ENCODE peak calls at places on chromosome 5, in ten cellular contexts. Y is A549, L is IMR-90, J is sigmoid colon, F is HCT116, W is body of pancreas, U is stomach, G is erythroblast, E is H54, P is prostate gland. Z is an unnamed sample.
A peak's percentile ranks its signal among the peaks of the same experiment; 100 is the strongest.

GRCh38 chr5:69512740-69513260 is 20.2 kb downstream of the OCLN start:
- DNase-seq in L (peak; percentile 93), E (no peak), F (no peak), G (no peak), U (no peak), J (no peak), Y (no peak), P (no peak), W (no peak), Z (no peak)

GRCh38 chr5:4614088-4614487 is 526.0 kb upstream of the ADAMTS16 start:
- DNase-seq in W (no peak), E (no peak), F (no peak), Y (no peak), J (no peak), U (no peak), L (no peak), G (no peak), P (no peak), Z (no peak)

GRCh38 chr5:114419941-114420340 is 58.1 kb downstream of the KCNN2 start:
- DNase-seq in G (no peak), Y (no peak), W (no peak), U (no peak), J (no peak), P (no peak), E (no peak), L (peak; percentile 93), F (no peak), Z (no peak)

GRCh38 chr5:135877570-135878155 is 18.0 kb downstream of the IL9 start:
- DNase-seq in Y (no peak), U (no peak), L (no peak), F (no peak), J (no peak), G (no peak), P (no peak), W (no peak), E (no peak), Z (no peak)

GRCh38 chr5:89372176-89372575 is 489.2 kb upstream of the MEF2C start:
- DNase-seq in U (no peak), G (no peak), F (no peak), E (no peak), Y (no peak), J (no peak), W (no peak), P (no peak), L (no peak), Z (no peak)

GRCh38 chr5:7811715-7812114 is 39.2 kb downstream of the CFAP90 start:
- DNase-seq in E (no peak), W (no peak), F (no peak), J (no peak), Y (no peak), P (peak; percentile 16), L (no peak), U (no peak), G (no peak), Z (no peak)

GRCh38 chr5:132298813-132299212 is 4.6 kb downstream of the SLC22A4 start:
- DNase-seq in F (no peak), J (no peak), E (no peak), L (no peak), U (no peak), Y (no peak), G (no peak), W (no peak), P (no peak), Z (no peak)

GRCh38 chr5:124519396-124519795 is 227.0 kb downstream of the ZNF608 start:
- DNase-seq in Y (no peak), L (peak; percentile 86), E (no peak), G (no peak), F (no peak), P (no peak), W (no peak), J (no peak), U (no peak), Z (no peak)

GRCh38 chr5:23139338-23140171 is 286.4 kb upstream of the CDH12 start:
- DNase-seq in U (no peak), P (no peak), J (no peak), W (no peak), G (peak; percentile 24), E (no peak), L (peak; percentile 0), F (no peak), Y (peak; percentile 14), Z (peak; percentile 3)

GRCh38 chr5:149588947-149589346 is 7.6 kb downstream of the ARHGEF37 start:
- DNase-seq in G (no peak), F (no peak), U (no peak), L (no peak), Y (no peak), J (no peak), W (no peak), E (no peak), P (no peak), Z (no peak)

GRCh38 chr5:174533127-174533453 is 191.3 kb upstream of the MSX2 start:
- DNase-seq in F (no peak), W (no peak), G (no peak), U (no peak), E (peak; percentile 21), L (peak; percentile 30), J (no peak), Y (peak; percentile 7), P (no peak), Z (no peak)

GRCh38 chr5:116440329-116440895 is 134.2 kb downstream of the SEMA6A start:
- DNase-seq in L (no peak), G (no peak), J (no peak), U (no peak), P (no peak), F (no peak), E (no peak), W (no peak), Y (no peak), Z (no peak)

GRCh38 chr5:15571618-15572017 is 71.6 kb downstream of the FBXL7 start:
- DNase-seq in J (no peak), Y (no peak), P (no peak), G (no peak), U (no peak), F (no peak), W (no peak), E (no peak), L (no peak), Z (no peak)

GRCh38 chr5:153569036-153569435 is 78.6 kb downstream of the GRIA1 start:
- DNase-seq in Y (no peak), W (no peak), E (no peak), F (no peak), U (no peak), P (no peak), J (no peak), L (peak; percentile 46), G (no peak), Z (no peak)

GRCh38 chr5:57650360-57651069 is 167.9 kb upstream of the ACTBL2 start:
- DNase-seq in W (peak; percentile 43), P (peak; percentile 8), G (peak; percentile 30), L (peak; percentile 53), Y (peak; percentile 61), J (no peak), E (peak; percentile 3), U (peak; percentile 33), F (peak; percentile 57), Z (peak; percentile 93)

GRCh38 chr5:134125195-134126015 is 10.9 kb downstream of the TCF7 start:
- DNase-seq in Y (no peak), L (peak; percentile 96), F (peak; percentile 60), E (peak; percentile 94), W (peak; percentile 44), U (peak; percentile 76), P (no peak), J (no peak), G (no peak), Z (no peak)
- TF ChIP-seq POLR2A in Y (no peak), L (peak; percentile 24), F (no peak), E (no peak), W (no peak), U (no peak), P (no peak), J (no peak), G (no peak), Z (no peak)

GRCh38 chr5:177447611-177448243 is 1.1 kb downstream of the PRR7 start:
- DNase-seq in L (peak; percentile 51), E (peak; percentile 98), F (peak; percentile 73), W (peak; percentile 71), U (peak; percentile 54), Y (peak; percentile 84), G (no peak), J (peak; percentile 78), P (no peak), Z (peak; percentile 91)
- TF ChIP-seq POLR2A in L (no peak), E (peak; percentile 72), F (no peak), W (no peak), U (no peak), Y (peak; percentile 64), G (peak; percentile 21), J (no peak), P (no peak), Z (peak; percentile 85)

DNA sequence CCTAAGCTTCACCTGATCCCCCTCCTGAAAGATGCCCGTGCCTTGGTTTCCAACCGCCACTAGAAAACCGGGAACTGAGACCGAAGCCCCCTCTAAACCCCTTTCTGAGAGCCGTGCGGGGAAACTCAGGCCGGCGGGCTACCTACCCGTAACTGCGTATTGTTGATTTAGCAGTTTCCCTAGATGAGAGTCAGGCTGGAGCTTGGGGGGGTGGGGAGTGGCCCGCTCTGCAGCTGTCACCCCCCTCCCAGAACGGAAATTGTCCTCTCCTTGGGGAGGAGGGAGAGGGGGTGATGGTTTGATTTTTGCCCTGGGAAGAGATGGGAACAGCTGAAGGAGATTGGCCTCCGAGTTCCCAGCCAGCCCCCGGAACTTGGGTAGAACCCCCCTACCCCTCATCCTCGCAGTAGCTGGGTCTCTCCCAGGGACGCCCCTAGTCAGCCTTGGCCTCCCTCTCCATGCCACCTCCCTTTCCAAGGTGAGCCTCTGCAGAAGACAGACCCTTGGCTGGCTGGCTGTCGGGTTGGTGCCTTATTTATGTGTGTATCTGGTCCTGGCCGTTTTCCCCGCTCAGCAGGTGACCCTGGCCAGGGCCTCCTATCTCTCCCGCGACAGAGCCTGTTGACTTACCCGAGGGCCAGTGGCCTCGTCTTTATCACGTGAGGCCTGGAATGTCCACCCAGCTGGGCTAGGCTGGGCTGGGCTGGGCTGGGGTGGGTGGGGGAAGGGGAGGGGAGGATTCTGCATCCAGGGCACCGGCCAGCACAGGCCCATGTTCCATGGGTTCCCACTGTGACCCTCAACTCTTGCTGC is 2.7 kb downstream of the CXXC5 start:
- DNase-seq in P (peak; percentile 69), J (peak; percentile 87), L (no peak), W (peak; percentile 79), G (peak; percentile 72), Y (peak; percentile 56), F (no peak), E (no peak), U (peak; percentile 85), Z (peak; percentile 87)
- TF ChIP-seq POLR2A in P (peak; percentile 23), J (no peak), L (no peak), W (peak; percentile 58), G (no peak), Y (no peak), F (no peak), E (no peak), U (no peak), Z (no peak)

DNA sequence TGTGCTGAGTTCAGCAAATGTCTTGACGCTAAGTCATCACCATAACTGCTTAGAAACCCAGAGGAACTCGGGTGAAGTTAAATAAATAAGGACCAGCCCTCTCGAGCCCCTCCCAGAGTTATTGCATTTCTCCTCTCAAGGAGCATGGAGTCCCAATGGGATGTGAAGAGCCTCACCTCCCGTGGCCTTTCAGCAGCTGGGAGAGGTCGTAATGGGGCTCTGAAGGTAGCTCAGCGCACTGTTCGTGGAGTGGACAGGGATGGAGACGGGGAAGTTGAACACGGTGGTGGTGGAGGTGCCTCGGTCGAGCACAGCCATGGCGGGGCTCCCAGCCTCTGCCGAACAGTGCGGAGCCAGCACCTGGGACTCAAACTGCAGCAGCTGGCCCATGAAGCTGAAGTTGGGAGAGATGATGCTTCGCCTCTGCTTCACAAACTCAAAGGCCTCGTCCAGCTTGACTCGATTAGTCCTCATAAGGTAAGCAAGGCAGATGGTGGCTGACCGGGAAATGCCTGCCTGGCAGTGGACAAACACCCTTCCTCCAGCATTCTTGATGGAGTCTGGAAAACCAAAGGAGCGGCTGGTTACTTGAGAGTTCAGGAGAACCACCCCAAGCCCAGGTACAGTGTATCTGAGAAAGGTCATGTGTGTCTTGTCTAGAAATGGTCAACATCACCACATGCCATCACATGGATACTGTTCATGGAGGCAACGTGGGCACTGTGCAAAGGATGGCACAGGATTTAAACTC is 2.2 kb downstream of the DUSP1 start:
- DNase-seq in W (peak; percentile 52), P (no peak), E (no peak), J (no peak), U (peak; percentile 52), G (peak; percentile 48), Y (peak; percentile 74), F (no peak), L (peak; percentile 72), Z (no peak)
- TF ChIP-seq POLR2A in W (no peak), P (no peak), E (no peak), J (peak; percentile 0), U (peak; percentile 32), G (peak; percentile 61), Y (peak; percentile 36), F (no peak), L (no peak), Z (no peak)